ENCODE peak calls at places on chromosomes 13 and 19, in five cellular contexts. R is neural progenitor cell, M is endothelial cell of umbilical vein, N is uterus, Z is choroid plexus epithelial cell. I is an unnamed sample.

GRCh38 chr13:46516624-46517318 is 36.2 kb upstream of the LRCH1 start:
- DNase-seq in Z (no peak), R (peak), N (no peak), M (no peak), I (peak)

GRCh38 chr19:51501594-51502263 is at the start of gene SIGLEC12:
- DNase-seq in M (no peak), Z (no peak), R (no peak), N (no peak), I (no peak)

GRCh38 chr13:34654203-34654602 is 287.9 kb upstream of the NBEA start:
- DNase-seq in Z (peak), N (no peak), M (no peak), R (no peak), I (no peak)

GRCh38 chr13:98535501-98536357 is 41.2 kb downstream of the STK24 start:
- DNase-seq in Z (peak), N (no peak), M (no peak), R (no peak), I (no peak)

GRCh38 chr19:27741236-27741635 is 1471.7 kb downstream of the UQCRFS1 start:
- DNase-seq in Z (no peak), N (no peak), R (no peak), M (no peak), I (no peak)

GRCh38 chr13:75432045-75432444 is 49.9 kb downstream of the TBC1D4 start:
- DNase-seq in N (no peak), R (no peak), Z (peak), M (no peak), I (no peak)

GRCh38 chr19:54255105-54255775 is 1.8 kb downstream of the LILRB5 start:
- DNase-seq in R (no peak), M (no peak), Z (no peak), N (no peak), I (no peak)

GRCh38 chr13:36030670-36031331 is 100.4 kb downstream of the DCLK1 start:
- DNase-seq in N (peak), Z (peak), R (peak), M (peak), I (peak)

GRCh38 chr13:37109080-37109678 is 3.7 kb upstream of the CSNK1A1L start:
- DNase-seq in Z (peak), M (peak), R (peak), N (no peak), I (peak)

GRCh38 chr13:34217343-34218094 is 399.6 kb downstream of the RFC3 start:
- DNase-seq in R (no peak), M (no peak), N (no peak), Z (no peak), I (no peak)

GRCh38 chr13:78430166-78430791 is 173.1 kb downstream of the POU4F1 start:
- DNase-seq in R (peak), N (no peak), M (no peak), Z (no peak), I (no peak)

GRCh38 chr19:42066075-42066754 is 3.8 kb downstream of the GRIK5 start:
- DNase-seq in N (no peak), Z (peak), R (peak), M (no peak), I (no peak)

GRCh38 chr13:40272776-40273139 is 393.7 kb downstream of the FOXO1 start:
- DNase-seq in R (no peak), N (no peak), M (no peak), Z (peak), I (no peak)

GRCh38 chr19:53463263-53463662 is 4.3 kb upstream of the ZNF813 start:
- DNase-seq in Z (peak), M (peak), N (peak), R (peak), I (no peak)

GRCh38 chr19:50046649-50047503 is 21.1 kb downstream of the ZNF473 start:
- DNase-seq in R (no peak), M (no peak), Z (peak), N (peak), I (no peak)

GRCh38 chr13:63501702-63502101 is 2086.1 kb upstream of the PCDH20 start:
- DNase-seq in R (no peak), N (no peak), M (no peak), Z (peak), I (no peak)

GRCh38 chr19:16470911-16471811 is 609 bp downstream of the EPS15L1 start:
- DNase-seq in R (peak), M (peak), Z (peak), N (no peak), I (peak)

GRCh38 chr19:6274756-6275155 is 5.0 kb downstream of the MLLT1 start:
- DNase-seq in M (no peak), R (no peak), N (peak), Z (no peak), I (no peak)

GRCh38 chr13:38417727-38418126 is 68.1 kb downstream of the UFM1 start:
- DNase-seq in N (no peak), M (no peak), Z (peak), R (peak), I (peak)

GRCh38 chr19:15283141-15283885 is 49.0 kb downstream of the BRD4 start:
- DNase-seq in Z (peak), R (no peak), M (no peak), N (no peak), I (no peak)

GRCh38 chr19:18603958-18604819 is 2.4 kb downstream of the CRLF1 start:
- DNase-seq in N (no peak), M (no peak), R (peak), Z (no peak), I (no peak)
- H3K4me3 ChIP-seq in N (no peak), M (no peak), R (peak), Z (no peak), I (no peak)

GRCh38 chr19:2527171-2527570 is 51.2 kb downstream of the GADD45B start:
- DNase-seq in R (no peak), M (no peak), N (no peak), Z (no peak), I (no peak)
- H3K4me3 ChIP-seq in R (no peak), M (no peak), N (no peak), Z (no peak), I (no peak)

GRCh38 chr13:113401452-113402415 is 37.8 kb upstream of the GRTP1 start:
- DNase-seq in N (no peak), Z (no peak), M (no peak), R (no peak), I (no peak)

GRCh38 chr13:113404366-113404722 is 40.4 kb upstream of the GRTP1 start:
- DNase-seq in N (no peak), R (no peak), M (no peak), Z (no peak), I (no peak)

GRCh38 chr13:113400621-113401451 is 36.9 kb upstream of the GRTP1 start:
- DNase-seq in M (no peak), R (no peak), Z (no peak), N (no peak), I (no peak)

GRCh38 chr13:113403255-113404104 is 39.5 kb upstream of the GRTP1 start:
- DNase-seq in R (no peak), M (no peak), N (no peak), Z (no peak), I (no peak)

DNA sequence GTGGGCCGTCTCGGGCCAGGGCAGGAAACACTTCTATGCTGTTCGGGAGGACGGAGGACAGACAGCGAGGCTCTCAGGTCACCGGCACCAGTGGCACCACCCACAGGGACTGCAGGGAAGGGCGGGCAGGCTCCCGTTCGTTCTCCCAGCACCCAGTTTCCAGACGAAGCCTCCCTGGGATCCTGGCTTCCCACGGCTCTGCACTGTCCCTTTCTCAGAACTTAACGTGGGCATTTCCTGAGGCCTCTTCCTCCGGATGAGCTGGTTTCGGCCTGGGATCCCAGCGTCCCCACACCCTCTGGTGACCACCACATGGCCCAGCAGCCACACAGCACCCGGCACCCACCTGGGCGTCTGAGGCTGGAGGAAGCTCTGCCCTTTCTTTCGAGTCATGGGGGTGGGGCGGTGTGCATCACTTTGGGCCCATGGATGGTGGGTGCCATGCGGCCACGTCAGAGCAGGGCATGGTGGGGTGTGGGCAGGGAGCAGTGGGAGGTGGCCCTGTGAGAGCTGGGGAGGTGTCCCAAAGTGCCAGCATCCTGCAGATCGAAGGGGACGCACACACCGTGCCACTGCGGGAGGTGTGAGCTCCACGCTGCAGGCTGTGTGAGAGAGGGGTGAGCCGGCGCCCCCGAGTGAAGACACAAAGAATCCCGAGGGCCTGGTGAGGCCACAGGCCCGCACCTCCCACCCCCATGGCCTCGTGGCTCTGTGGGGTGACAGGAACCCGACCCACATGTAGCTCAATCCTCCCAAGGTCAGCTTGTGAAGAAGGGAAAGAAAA is 38.7 kb upstream of the GRTP1 start:
- DNase-seq in Z (no peak), N (no peak), M (no peak), R (no peak), I (no peak)
- H3K4me3 ChIP-seq in Z (no peak), N (no peak), M (no peak), R (no peak), I (no peak)

GRCh38 chr13:50911937-50912624 is 2.5 kb downstream of the RNASEH2B start:
- DNase-seq in M (peak), R (peak), N (peak), Z (peak), I (peak)
- H3K4me3 ChIP-seq in M (no peak), R (no peak), N (no peak), Z (no peak), I (no peak)

GRCh38 chr13:113084094-113084942 is 21.3 kb upstream of the F7 start:
- DNase-seq in R (no peak), N (no peak), Z (no peak), M (no peak), I (no peak)

GRCh38 chr13:113086991-113087922 is 18.3 kb upstream of the F7 start:
- DNase-seq in M (no peak), R (no peak), N (no peak), Z (no peak), I (no peak)

GRCh38 chr13:113084943-113085540 is 20.5 kb upstream of the F7 start:
- DNase-seq in R (no peak), N (no peak), M (no peak), Z (no peak), I (no peak)

GRCh38 chr13:113087923-113088690 is 17.5 kb upstream of the F7 start:
- DNase-seq in N (no peak), Z (no peak), R (no peak), M (no peak), I (no peak)

DNA sequence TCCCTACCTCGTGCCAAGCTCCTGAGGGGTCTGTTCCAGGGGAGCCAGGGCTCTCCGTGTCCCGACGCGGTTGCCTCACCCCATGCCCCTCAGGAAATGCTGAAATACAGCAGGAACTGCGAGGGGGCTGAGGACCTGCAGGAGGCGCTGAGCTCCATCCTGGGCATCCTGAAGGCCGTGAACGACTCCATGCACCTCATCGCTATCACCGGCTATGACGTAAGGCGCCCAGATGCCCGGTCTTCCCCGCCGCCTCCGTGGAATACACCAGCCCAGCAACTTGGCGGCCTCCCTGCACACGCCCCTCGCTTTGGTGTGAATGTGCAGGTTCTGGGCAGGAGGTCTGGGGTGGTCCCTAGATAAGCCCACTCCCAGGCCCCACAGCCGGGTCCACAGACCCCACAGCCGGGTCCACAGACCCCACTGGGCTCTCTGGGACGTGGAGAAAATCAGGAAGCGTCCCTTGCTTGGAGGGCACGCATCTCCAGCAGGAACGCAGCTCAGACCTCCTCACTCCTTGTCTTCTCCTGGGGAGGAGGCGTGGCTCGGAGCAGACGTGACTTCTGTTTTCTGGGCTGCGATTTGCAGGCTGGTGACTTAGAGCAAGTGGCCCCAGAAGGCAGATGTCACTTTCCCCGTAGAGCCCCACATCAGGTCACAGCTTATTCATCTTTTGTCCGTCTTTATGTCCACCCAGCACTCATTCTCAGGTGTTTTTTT is 19.4 kb upstream of the F7 start:
- DNase-seq in R (peak), M (no peak), N (no peak), Z (no peak), I (no peak)
- H3K4me3 ChIP-seq in R (no peak), M (no peak), N (no peak), Z (no peak), I (no peak)

GRCh38 chr19:5086725-5087439 is 118.0 kb downstream of the KDM4B start:
- DNase-seq in R (peak), N (no peak), Z (no peak), M (no peak), I (no peak)
- H3K4me3 ChIP-seq in R (no peak), N (no peak), Z (no peak), M (no peak), I (no peak)

DNA sequence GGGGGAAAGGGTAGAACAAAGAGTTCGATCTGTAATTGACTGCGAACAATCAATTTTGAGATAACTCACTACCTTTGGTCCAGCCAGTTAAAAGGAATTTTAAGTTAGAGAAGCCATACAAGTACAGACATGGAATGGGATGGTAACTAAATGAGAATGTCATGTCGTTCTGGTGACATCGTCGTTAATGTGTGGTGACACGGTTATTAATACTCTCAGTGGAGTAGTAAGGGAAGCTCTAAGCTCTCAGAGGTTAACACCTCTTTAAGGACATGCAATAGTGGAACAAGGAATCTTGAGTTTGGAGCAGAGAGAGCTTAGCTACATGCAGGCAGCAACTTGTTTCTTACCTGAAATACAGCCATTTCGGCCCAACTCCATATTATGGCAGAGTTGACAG is 154.9 kb upstream of the KLF12 start:
- DNase-seq in Z (no peak), M (no peak), N (no peak), R (no peak), I (no peak)
- H3K4me3 ChIP-seq in Z (no peak), M (no peak), N (no peak), R (no peak), I (no peak)

DNA sequence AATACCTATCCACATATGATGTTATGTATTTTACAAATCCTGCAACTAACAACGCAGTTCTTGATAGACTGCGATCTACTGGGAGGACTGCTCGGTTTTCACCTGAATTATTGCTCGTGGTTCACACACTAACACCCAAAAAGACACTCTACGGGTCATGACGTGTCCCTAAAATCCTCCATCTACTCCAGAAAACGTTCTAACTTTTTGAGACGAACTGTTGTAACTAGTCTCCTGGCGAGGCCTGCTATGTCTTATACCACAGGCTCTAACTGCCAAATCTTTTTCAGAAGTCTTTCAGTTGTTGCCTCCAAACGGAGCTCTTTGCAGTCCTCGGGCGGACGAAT is 108.2 kb downstream of the KCNRG start:
- DNase-seq in M (no peak), Z (no peak), N (no peak), R (no peak), I (no peak)
- H3K4me3 ChIP-seq in M (peak), Z (peak), N (peak), R (peak), I (peak)